ENCODE peak calls at places on chromosomes 7 and 10, in eight cellular contexts. Z is stimulated activated CD4-positive, alpha-beta T cell treated with anti-CD3 and anti-CD28 coated beads, Interleukin-1b, Interleukin-23, amount 100 ng/mL, for 48 hours; X is activated CD4-positive, CD25-positive, alpha-beta regulatory T cell; F is activated CD4-positive, alpha-beta T cell treated with anti-CD3 and anti-CD28 coated beads, Interleukin-2, amount 50 U/mL, for 48 hours; A is AG04450; C is ovary; P is CD8-positive, alpha-beta T cell; N is anterior cingulate cortex. S is an unnamed sample.

GRCh38 chr10:113540845-113541553 is 11.9 kb upstream of the HABP2 start:
- DNase-seq in Z (no peak), X (no peak), N (no peak), C (no peak), P (no peak), F (no peak), A (no peak), S (no peak)

GRCh38 chr7:107372298-107372697 is 97.6 kb upstream of the GPR22 start:
- DNase-seq in A (no peak), X (no peak), C (no peak), N (no peak), F (no peak), P (no peak), Z (no peak), S (peak)

GRCh38 chr7:16347461-16348192 is 73.7 kb downstream of the CRPPA start:
- DNase-seq in P (no peak), A (no peak), F (no peak), N (no peak), Z (no peak), C (no peak), X (no peak), S (peak)

GRCh38 chr10:36946598-36946997 is 178.8 kb upstream of the ANKRD30A start:
- DNase-seq in P (no peak), N (no peak), C (no peak), A (no peak), Z (no peak), F (no peak), X (no peak), S (peak)

GRCh38 chr10:30447125-30447799 is 13.3 kb downstream of the MAP3K8 start:
- DNase-seq in A (no peak), P (no peak), N (no peak), F (peak), Z (no peak), C (no peak), X (no peak), S (no peak)

GRCh38 chr7:82477733-82478515 is 34.3 kb upstream of the CACNA2D1 start:
- DNase-seq in P (no peak), F (no peak), Z (no peak), A (no peak), N (no peak), C (no peak), X (no peak), S (no peak)

GRCh38 chr10:124197301-124198148 is 104.1 kb upstream of the CHST15 start:
- DNase-seq in A (no peak), X (no peak), C (no peak), F (no peak), N (peak), Z (no peak), P (no peak), S (no peak)

GRCh38 chr7:657565-658119 is 68.9 kb upstream of the DNAAF5 start:
- DNase-seq in A (no peak), P (no peak), C (no peak), X (no peak), N (no peak), Z (no peak), F (no peak), S (no peak)

GRCh38 chr7:141053626-141054025 is 20.2 kb upstream of the TMEM178B start:
- DNase-seq in F (peak), N (no peak), X (no peak), C (no peak), Z (peak), A (no peak), P (peak), S (peak)

GRCh38 chr7:69232445-69233376 is 365.6 kb upstream of the AUTS2 start:
- DNase-seq in Z (no peak), N (no peak), X (no peak), P (no peak), A (no peak), F (no peak), C (no peak), S (no peak)

GRCh38 chr10:60913091-60913490 is 30.9 kb downstream of the RHOBTB1 start:
- DNase-seq in F (no peak), A (no peak), N (no peak), X (no peak), P (no peak), C (no peak), Z (no peak), S (no peak)

GRCh38 chr7:47600199-47601118 is 18.5 kb upstream of the TNS3 start:
- DNase-seq in P (no peak), X (no peak), N (no peak), F (no peak), Z (no peak), A (no peak), C (no peak), S (peak)

S was measured in A172.